ENCODE peak calls at places on chromosomes 6 and 20, in nine cellular contexts. D is left cardiac atrium; X is adrenal gland; R is effector CD4-positive, alpha-beta T cell; P is MV-4-11; Q is endodermal cell; Y is T-cell; M is substantia nigra; C is mesendoderm. N is an unnamed sample.

GRCh38 chr20:14991023-14991422 is 653.6 kb upstream of the FLRT3 start:
- DNase-seq in M (no peak), P (no peak), X (no peak), R (no peak), D (no peak), Q (no peak), C (no peak), Y (no peak), N (no peak)

GRCh38 chr6:2752477-2753115 is 1.9 kb upstream of the MYLK4 start:
- DNase-seq in Y (no peak), M (no peak), Q (no peak), P (no peak), X (no peak), C (no peak), R (no peak), D (no peak), N (no peak)

GRCh38 chr6:75824160-75824559 is 75.1 kb downstream of the MYO6 start:
- DNase-seq in Q (no peak), D (no peak), X (no peak), P (no peak), C (no peak), R (no peak), Y (no peak), M (no peak), N (no peak)

GRCh38 chr6:43013020-43013842 is 515 bp downstream of the MEA1 start:
- DNase-seq in C (peak; percentile 30), X (no peak), Y (no peak), P (peak; percentile 48), Q (no peak), R (no peak), M (no peak), D (no peak), N (no peak)

GRCh38 chr20:5835870-5836269 is 85.7 kb downstream of the SHLD1 start:
- DNase-seq in X (no peak), R (no peak), Q (no peak), P (peak; percentile 15), C (no peak), D (no peak), M (no peak), Y (no peak), N (no peak)

GRCh38 chr20:2932497-2932896 is 59.2 kb downstream of the PTPRA start:
- DNase-seq in R (no peak), C (no peak), X (no peak), D (no peak), Y (no peak), Q (no peak), M (no peak), P (no peak), N (no peak)

GRCh38 chr6:131740161-131740560 is 29.3 kb upstream of the CTAGE9 start:
- DNase-seq in Y (no peak), R (no peak), X (no peak), C (no peak), P (no peak), Q (no peak), D (no peak), M (no peak), N (no peak)

GRCh38 chr20:47354710-47355488 is 1.6 kb downstream of the ZMYND8 start:
- DNase-seq in X (no peak), C (no peak), M (no peak), Y (no peak), Q (no peak), R (no peak), D (no peak), P (no peak), N (no peak)